ENCODE peak calls at places on chromosomes 1 and 21, in seven cellular contexts. N is neuronal stem cell, T is trophoblast cell, U is IMR-90, E is H9, B is H1, O is mesenchymal stem cell. Y is an unnamed sample. For H3K4me1, the result is how much of the 10 kb centered on the place peaks cover.

GRCh38 chr1:4177425-4178150 is 277.5 kb upstream of the C1orf174 start:
- DNase-seq in T (no peak), O (no peak), B (no peak), N (no peak), U (no peak), E (no peak), Y (no peak)

GRCh38 chr1:155064109-155064812 is 721 bp downstream of the EFNA4 start:
- DNase-seq in B (no peak), U (peak), E (peak), T (peak), N (peak), O (peak), Y (peak)

GRCh38 chr1:95640746-95641145 is 406.7 kb downstream of the RWDD3 start:
- DNase-seq in U (no peak), E (no peak), T (no peak), B (no peak), O (no peak), N (no peak), Y (no peak)

GRCh38 chr1:224183591-224184312 is 712 bp downstream of the DEGS1 start:
- DNase-seq in U (peak), T (no peak), E (peak), N (peak), O (peak), B (no peak), Y (peak)

GRCh38 chr21:44572959-44573583 is 458 bp upstream of the KRTAP10-4 start:
- DNase-seq in E (no peak), T (no peak), B (no peak), O (peak), U (peak), N (no peak), Y (no peak)

GRCh38 chr1:108034396-108034795 is 69.4 kb upstream of the VAV3 start:
- DNase-seq in U (no peak), E (no peak), N (no peak), O (peak), B (no peak), T (no peak), Y (no peak)

GRCh38 chr1:203557390-203557789 is 63.4 kb downstream of the OPTC start:
- DNase-seq in B (no peak), O (peak), N (no peak), U (peak), T (peak), E (no peak), Y (no peak)

GRCh38 chr1:185401019-185401418 is 84.0 kb upstream of the IVNS1ABP start:
- DNase-seq in T (peak), N (peak), U (peak), O (no peak), E (peak), B (peak), Y (peak)

GRCh38 chr1:7485086-7485780 is 285.9 kb upstream of the VAMP3 start:
- DNase-seq in B (no peak), U (peak), T (no peak), E (no peak), N (no peak), O (no peak), Y (no peak)

GRCh38 chr1:103256490-103256889 is 148.2 kb upstream of the COL11A1 start:
- DNase-seq in O (peak), T (no peak), U (peak), E (no peak), N (no peak), B (no peak), Y (no peak)

GRCh38 chr1:2210084-2210653 is 15.6 kb upstream of the FAAP20 start:
- DNase-seq in T (no peak), N (no peak), O (no peak), U (no peak), E (no peak), B (no peak), Y (no peak)

GRCh38 chr1:246931549-246932365 is at the start of gene AHCTF1:
- DNase-seq in B (peak), N (peak), O (peak), T (peak), E (peak), U (peak), Y (peak)

GRCh38 chr1:246932366-246932700 is 585 bp upstream of the AHCTF1 start:
- DNase-seq in N (no peak), E (no peak), U (no peak), B (no peak), T (no peak), O (no peak), Y (no peak)

GRCh38 chr1:246934777-246935176 is 3.0 kb upstream of the AHCTF1 start:
- DNase-seq in B (no peak), T (no peak), O (no peak), E (no peak), U (no peak), N (no peak), Y (no peak)

GRCh38 chr1:246933893-246934292 is 2.1 kb upstream of the AHCTF1 start:
- DNase-seq in U (no peak), E (no peak), N (no peak), O (no peak), B (no peak), T (no peak), Y (no peak)

DNA sequence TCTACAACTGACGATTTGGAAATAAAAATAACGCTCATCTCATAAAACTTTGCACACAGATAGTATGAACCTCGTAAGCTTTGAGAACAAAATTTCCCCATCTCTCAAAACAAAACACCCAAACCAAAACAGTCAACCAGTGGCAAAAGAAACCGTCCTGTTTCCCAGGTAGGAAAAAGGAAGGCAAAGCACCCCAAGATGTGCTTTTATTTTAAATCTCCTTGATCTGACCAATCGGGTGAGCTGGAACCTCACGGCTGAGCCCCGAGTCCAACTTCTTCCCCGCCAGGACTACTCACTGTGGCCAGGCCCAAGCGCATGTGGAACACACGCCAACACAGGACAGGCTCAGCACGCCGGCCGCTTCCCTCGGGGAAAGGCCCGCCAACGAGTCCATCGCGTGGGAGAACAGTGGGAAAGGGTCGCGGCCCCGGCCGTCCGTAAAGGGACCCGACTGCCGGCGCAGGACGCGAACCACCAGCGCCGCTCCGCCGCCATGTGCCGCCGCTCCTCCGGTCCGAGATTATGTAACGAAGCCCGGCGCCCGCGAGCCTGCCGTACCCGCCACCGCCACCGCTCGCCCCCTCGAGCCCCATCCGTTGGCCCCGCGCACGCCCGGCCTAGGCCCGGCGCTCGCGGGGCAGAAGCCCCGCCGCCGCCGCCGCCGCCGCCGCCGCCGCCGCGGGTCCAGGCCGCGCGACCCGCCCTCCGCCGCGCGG is 759 bp downstream of the AHCTF1 start:
- DNase-seq in E (peak), N (peak), U (peak), O (peak), T (no peak), B (no peak), Y (peak)
- H4K8ac ChIP-seq in E (no peak), N (no peak), U (no peak), O (no peak), T (peak), B (peak), Y (no peak)

GRCh38 chr1:24759492-24759891 is 14.2 kb downstream of the CLIC4 start:
- DNase-seq in B (no peak), E (no peak), N (no peak), O (peak), U (peak), T (no peak), Y (no peak)
- H3K4me1 ChIP-seq in B (under half), E (under half), N (under half), O (under half), U (under half), T (under half), Y (under half)

GRCh38 chr1:192739476-192740184 is 69.2 kb upstream of the RGS2 start:
- DNase-seq in N (no peak), T (peak), O (no peak), U (no peak), B (no peak), E (no peak), Y (no peak)

GRCh38 chr1:192740214-192740613 is 68.6 kb upstream of the RGS2 start:
- DNase-seq in E (no peak), O (no peak), B (no peak), U (no peak), N (no peak), T (no peak), Y (no peak)

GRCh38 chr1:192735298-192735697 is 73.5 kb upstream of the RGS2 start:
- DNase-seq in N (no peak), T (no peak), U (no peak), E (no peak), O (no peak), B (no peak), Y (no peak)

GRCh38 chr1:192737311-192737710 is 71.5 kb upstream of the RGS2 start:
- DNase-seq in N (no peak), E (no peak), O (peak), U (peak), T (no peak), B (no peak), Y (no peak)

DNA sequence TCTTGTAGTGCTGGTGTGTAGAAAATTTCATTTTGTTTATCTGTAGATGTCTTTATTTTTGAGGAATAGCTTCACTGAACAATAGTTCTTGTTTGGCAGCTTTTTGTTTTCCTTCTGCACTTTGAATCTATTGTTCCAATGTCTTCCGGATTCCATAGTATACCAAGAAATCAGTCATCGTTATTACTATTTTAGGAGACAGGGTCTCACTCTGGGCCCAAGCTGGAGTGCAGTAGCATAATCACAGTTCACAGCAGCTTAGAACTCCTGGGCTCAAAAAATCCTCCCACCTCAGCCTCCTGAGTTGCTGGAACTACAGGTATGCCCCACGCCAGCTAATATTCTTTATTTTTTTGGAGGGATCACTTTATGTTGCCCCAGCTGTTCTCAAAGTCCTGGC is 67.7 kb upstream of the RGS2 start:
- DNase-seq in N (no peak), O (no peak), U (no peak), T (no peak), E (no peak), B (no peak), Y (no peak)
- H3K4me2 ChIP-seq in N (no peak), O (no peak), U (no peak), T (no peak), E (no peak), B (no peak), Y (no peak)

DNA sequence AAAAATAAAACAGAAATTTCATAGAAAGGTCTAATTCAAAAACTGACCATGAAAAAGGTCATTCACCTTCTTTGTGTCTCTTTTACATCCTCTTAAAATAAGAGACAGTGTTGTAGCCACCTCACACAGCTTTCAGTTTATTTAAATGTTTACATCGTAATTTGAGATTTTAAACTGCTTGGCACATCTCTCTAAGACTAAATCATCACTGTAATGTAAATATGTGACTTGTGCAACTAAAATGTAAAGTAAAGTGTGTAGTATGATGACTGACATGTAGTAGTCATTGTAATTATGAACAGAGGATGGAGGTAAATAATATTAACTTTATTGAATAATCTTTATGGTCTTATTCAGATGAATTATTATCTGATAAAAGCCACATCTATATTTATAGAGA is 283.9 kb downstream of the KCNT2 start:
- DNase-seq in U (peak), E (no peak), B (no peak), T (no peak), N (no peak), O (no peak), Y (no peak)
- H4K8ac ChIP-seq in U (no peak), E (no peak), B (no peak), T (no peak), N (no peak), O (no peak), Y (no peak)

GRCh38 chr1:85569737-85570404 is 10.7 kb upstream of the CCN1 start:
- DNase-seq in N (no peak), B (no peak), O (no peak), U (peak), E (no peak), T (no peak), Y (no peak)

GRCh38 chr1:85569122-85569521 is 11.4 kb upstream of the CCN1 start:
- DNase-seq in T (no peak), O (peak), B (no peak), U (peak), E (no peak), N (no peak), Y (no peak)

GRCh38 chr1:85571181-85571540 is 9.4 kb upstream of the CCN1 start:
- DNase-seq in T (peak), O (peak), E (no peak), B (no peak), N (no peak), U (peak), Y (no peak)

GRCh38 chr1:85571830-85572229 is 8.7 kb upstream of the CCN1 start:
- DNase-seq in B (no peak), T (peak), O (peak), E (no peak), N (no peak), U (no peak), Y (no peak)

GRCh38 chr1:85570446-85571180 is 9.9 kb upstream of the CCN1 start:
- DNase-seq in U (no peak), E (no peak), B (no peak), O (peak), N (no peak), T (peak), Y (no peak)
- H3K4me1 ChIP-seq in U (under half), E (under half), B (under half), O (under half), N (under half), T (under half), Y (under half)